ENCODE peak calls at places on chromosomes 5 and 9, in eight cellular contexts. One of them, this sample, is unnamed.

GRCh38 chr5:45038366-45038987 is 229.7 kb downstream of the MRPS30 start:
- DNase-seq in nephron progenitor cell: peak
- DNase-seq in GM10248: peak
- DNase-seq in MM.1S: peak
- DNase-seq in WTC11: no peak
- DNase-seq in B cell: no peak
- DNase-seq in cardiac fibroblast: peak
- DNase-seq in fibroblast of pulmonary artery: peak
- DNase-seq in this sample: peak

GRCh38 chr5:154871732-154872131 is 13.3 kb downstream of the CNOT8 start:
- DNase-seq in cardiac fibroblast: no peak
- DNase-seq in MM.1S: no peak
- DNase-seq in GM10248: no peak
- DNase-seq in B cell: no peak
- DNase-seq in nephron progenitor cell: no peak
- DNase-seq in WTC11: no peak
- DNase-seq in fibroblast of pulmonary artery: no peak
- DNase-seq in this sample: no peak

GRCh38 chr5:40518511-40518917 is 161.2 kb upstream of the PTGER4 start:
- DNase-seq in cardiac fibroblast: no peak
- DNase-seq in fibroblast of pulmonary artery: no peak
- DNase-seq in B cell: no peak
- DNase-seq in MM.1S: no peak
- DNase-seq in GM10248: no peak
- DNase-seq in WTC11: no peak
- DNase-seq in nephron progenitor cell: no peak
- DNase-seq in this sample: no peak

GRCh38 chr5:34576849-34577248 is 79.3 kb upstream of the RAI14 start:
- DNase-seq in B cell: no peak
- DNase-seq in nephron progenitor cell: no peak
- DNase-seq in MM.1S: no peak
- DNase-seq in WTC11: no peak
- DNase-seq in cardiac fibroblast: no peak
- DNase-seq in fibroblast of pulmonary artery: no peak
- DNase-seq in GM10248: no peak
- DNase-seq in this sample: no peak

GRCh38 chr9:112655633-112656032 is 62.3 kb downstream of the INIP start:
- DNase-seq in WTC11: no peak
- DNase-seq in cardiac fibroblast: no peak
- DNase-seq in GM10248: no peak
- DNase-seq in fibroblast of pulmonary artery: no peak
- DNase-seq in B cell: no peak
- DNase-seq in MM.1S: no peak
- DNase-seq in nephron progenitor cell: no peak
- DNase-seq in this sample: no peak

GRCh38 chr5:130874861-130875419 is 290.1 kb downstream of the HINT1 start:
- DNase-seq in cardiac fibroblast: no peak
- DNase-seq in B cell: no peak
- DNase-seq in MM.1S: no peak
- DNase-seq in GM10248: no peak
- DNase-seq in WTC11: no peak
- DNase-seq in nephron progenitor cell: no peak
- DNase-seq in fibroblast of pulmonary artery: no peak
- DNase-seq in this sample: no peak

GRCh38 chr9:123749580-123750202 is 180.2 kb downstream of the DENND1A start:
- DNase-seq in WTC11: no peak
- DNase-seq in nephron progenitor cell: no peak
- DNase-seq in MM.1S: peak
- DNase-seq in B cell: peak
- DNase-seq in fibroblast of pulmonary artery: no peak
- DNase-seq in cardiac fibroblast: no peak
- DNase-seq in GM10248: peak
- DNase-seq in this sample: peak

GRCh38 chr5:64074533-64074932 is 91.1 kb upstream of the RNF180 start:
- DNase-seq in nephron progenitor cell: peak
- DNase-seq in WTC11: peak
- DNase-seq in B cell: no peak
- DNase-seq in fibroblast of pulmonary artery: peak
- DNase-seq in MM.1S: peak
- DNase-seq in GM10248: peak
- DNase-seq in cardiac fibroblast: peak
- DNase-seq in this sample: peak

GRCh38 chr5:88172847-88173758 is 95.5 kb downstream of the TMEM161B start:
- DNase-seq in cardiac fibroblast: no peak
- DNase-seq in B cell: no peak
- DNase-seq in WTC11: peak
- DNase-seq in nephron progenitor cell: peak
- DNase-seq in GM10248: no peak
- DNase-seq in fibroblast of pulmonary artery: no peak
- DNase-seq in MM.1S: no peak
- DNase-seq in this sample: no peak

GRCh38 chr5:41410307-41410706 is 100.1 kb downstream of the PLCXD3 start:
- DNase-seq in WTC11: no peak
- DNase-seq in nephron progenitor cell: no peak
- DNase-seq in GM10248: no peak
- DNase-seq in B cell: no peak
- DNase-seq in MM.1S: no peak
- DNase-seq in cardiac fibroblast: no peak
- DNase-seq in fibroblast of pulmonary artery: peak
- DNase-seq in this sample: no peak

GRCh38 chr9:136808075-136808780 is 480 bp downstream of the RABL6 start:
- DNase-seq in WTC11: no peak
- DNase-seq in B cell: peak
- DNase-seq in fibroblast of pulmonary artery: no peak
- DNase-seq in GM10248: no peak
- DNase-seq in nephron progenitor cell: peak
- DNase-seq in cardiac fibroblast: peak
- DNase-seq in MM.1S: peak
- DNase-seq in this sample: peak

GRCh38 chr9:31030741-31031202 is 1353.7 kb upstream of the ACO1 start:
- DNase-seq in nephron progenitor cell: no peak
- DNase-seq in cardiac fibroblast: peak
- DNase-seq in WTC11: no peak
- DNase-seq in GM10248: no peak
- DNase-seq in fibroblast of pulmonary artery: peak
- DNase-seq in B cell: no peak
- DNase-seq in MM.1S: no peak
- DNase-seq in this sample: no peak

GRCh38 chr9:111559000-111559610 is 34.1 kb downstream of the ZNF483 start:
- DNase-seq in WTC11: no peak
- DNase-seq in MM.1S: no peak
- DNase-seq in B cell: no peak
- DNase-seq in fibroblast of pulmonary artery: peak
- DNase-seq in nephron progenitor cell: no peak
- DNase-seq in GM10248: no peak
- DNase-seq in cardiac fibroblast: peak
- DNase-seq in this sample: no peak

GRCh38 chr5:53253421-53253871 is 143.9 kb upstream of the MOCS2 start:
- DNase-seq in GM10248: no peak
- DNase-seq in WTC11: no peak
- DNase-seq in MM.1S: peak
- DNase-seq in B cell: no peak
- DNase-seq in fibroblast of pulmonary artery: peak
- DNase-seq in cardiac fibroblast: peak
- DNase-seq in nephron progenitor cell: no peak
- DNase-seq in this sample: no peak

GRCh38 chr9:128712451-128713410 is 10.4 kb downstream of the PKN3 start:
- DNase-seq in MM.1S: no peak
- DNase-seq in B cell: no peak
- DNase-seq in fibroblast of pulmonary artery: no peak
- DNase-seq in cardiac fibroblast: no peak
- DNase-seq in GM10248: no peak
- DNase-seq in WTC11: peak
- DNase-seq in nephron progenitor cell: no peak
- DNase-seq in this sample: no peak

GRCh38 chr5:66498791-66499207 is 97.4 kb upstream of the MAST4 start:
- DNase-seq in cardiac fibroblast: peak
- DNase-seq in nephron progenitor cell: no peak
- DNase-seq in WTC11: no peak
- DNase-seq in MM.1S: no peak
- DNase-seq in GM10248: peak
- DNase-seq in B cell: no peak
- DNase-seq in fibroblast of pulmonary artery: peak
- DNase-seq in this sample: peak
- TF ChIP-seq CTCF in cardiac fibroblast: peak
- TF ChIP-seq CTCF in nephron progenitor cell: no peak
- TF ChIP-seq CTCF in WTC11: no peak
- TF ChIP-seq CTCF in MM.1S: peak
- TF ChIP-seq CTCF in GM10248: peak
- TF ChIP-seq CTCF in B cell: no peak
- TF ChIP-seq CTCF in fibroblast of pulmonary artery: peak
- TF ChIP-seq CTCF in this sample: peak

GRCh38 chr9:10230512-10230911 is 382.3 kb downstream of the PTPRD start:
- DNase-seq in B cell: no peak
- DNase-seq in WTC11: no peak
- DNase-seq in MM.1S: peak
- DNase-seq in nephron progenitor cell: no peak
- DNase-seq in GM10248: no peak
- DNase-seq in cardiac fibroblast: no peak
- DNase-seq in fibroblast of pulmonary artery: no peak
- DNase-seq in this sample: no peak

GRCh38 chr9:10238087-10238486 is 374.7 kb downstream of the PTPRD start:
- DNase-seq in WTC11: no peak
- DNase-seq in fibroblast of pulmonary artery: no peak
- DNase-seq in B cell: no peak
- DNase-seq in MM.1S: no peak
- DNase-seq in cardiac fibroblast: no peak
- DNase-seq in GM10248: no peak
- DNase-seq in nephron progenitor cell: no peak
- DNase-seq in this sample: no peak

GRCh38 chr9:10228082-10228481 is 384.7 kb downstream of the PTPRD start:
- DNase-seq in MM.1S: no peak
- DNase-seq in fibroblast of pulmonary artery: no peak
- DNase-seq in cardiac fibroblast: no peak
- DNase-seq in WTC11: no peak
- DNase-seq in nephron progenitor cell: no peak
- DNase-seq in GM10248: no peak
- DNase-seq in B cell: no peak
- DNase-seq in this sample: no peak

GRCh38 chr9:10226996-10227395 is 385.8 kb downstream of the PTPRD start:
- DNase-seq in WTC11: no peak
- DNase-seq in GM10248: no peak
- DNase-seq in MM.1S: no peak
- DNase-seq in cardiac fibroblast: no peak
- DNase-seq in B cell: no peak
- DNase-seq in nephron progenitor cell: no peak
- DNase-seq in fibroblast of pulmonary artery: no peak
- DNase-seq in this sample: no peak

GRCh38 chr9:10232352-10232930 is 380.4 kb downstream of the PTPRD start:
- DNase-seq in fibroblast of pulmonary artery: peak
- DNase-seq in B cell: no peak
- DNase-seq in GM10248: no peak
- DNase-seq in MM.1S: no peak
- DNase-seq in cardiac fibroblast: peak
- DNase-seq in nephron progenitor cell: no peak
- DNase-seq in WTC11: no peak
- DNase-seq in this sample: no peak
- TF ChIP-seq CTCF in fibroblast of pulmonary artery: peak
- TF ChIP-seq CTCF in B cell: no peak
- TF ChIP-seq CTCF in GM10248: no peak
- TF ChIP-seq CTCF in MM.1S: peak
- TF ChIP-seq CTCF in cardiac fibroblast: peak
- TF ChIP-seq CTCF in nephron progenitor cell: no peak
- TF ChIP-seq CTCF in WTC11: no peak
- TF ChIP-seq CTCF in this sample: peak

GRCh38 chr5:135028791-135029467 is 5.1 kb downstream of the PITX1 start:
- DNase-seq in B cell: peak
- DNase-seq in nephron progenitor cell: no peak
- DNase-seq in cardiac fibroblast: no peak
- DNase-seq in GM10248: no peak
- DNase-seq in fibroblast of pulmonary artery: peak
- DNase-seq in MM.1S: no peak
- DNase-seq in WTC11: peak
- DNase-seq in this sample: no peak

GRCh38 chr5:135027699-135028615 is 6.1 kb downstream of the PITX1 start:
- DNase-seq in cardiac fibroblast: no peak
- DNase-seq in fibroblast of pulmonary artery: no peak
- DNase-seq in B cell: peak
- DNase-seq in MM.1S: no peak
- DNase-seq in WTC11: no peak
- DNase-seq in nephron progenitor cell: no peak
- DNase-seq in GM10248: no peak
- DNase-seq in this sample: no peak

GRCh38 chr5:135030691-135031145 is 3.3 kb downstream of the PITX1 start:
- DNase-seq in WTC11: no peak
- DNase-seq in MM.1S: peak
- DNase-seq in GM10248: no peak
- DNase-seq in cardiac fibroblast: no peak
- DNase-seq in B cell: peak
- DNase-seq in fibroblast of pulmonary artery: no peak
- DNase-seq in nephron progenitor cell: no peak
- DNase-seq in this sample: no peak

GRCh38 chr5:135030123-135030517 is 3.9 kb downstream of the PITX1 start:
- DNase-seq in fibroblast of pulmonary artery: no peak
- DNase-seq in B cell: no peak
- DNase-seq in GM10248: no peak
- DNase-seq in cardiac fibroblast: no peak
- DNase-seq in nephron progenitor cell: no peak
- DNase-seq in MM.1S: no peak
- DNase-seq in WTC11: no peak
- DNase-seq in this sample: no peak

GRCh38 chr5:135029468-135030122 is 4.4 kb downstream of the PITX1 start:
- DNase-seq in cardiac fibroblast: no peak
- DNase-seq in MM.1S: no peak
- DNase-seq in nephron progenitor cell: no peak
- DNase-seq in WTC11: no peak
- DNase-seq in GM10248: no peak
- DNase-seq in fibroblast of pulmonary artery: peak
- DNase-seq in B cell: no peak
- DNase-seq in this sample: no peak
- TF ChIP-seq CTCF in cardiac fibroblast: no peak
- TF ChIP-seq CTCF in MM.1S: no peak
- TF ChIP-seq CTCF in nephron progenitor cell: no peak
- TF ChIP-seq CTCF in WTC11: no peak
- TF ChIP-seq CTCF in GM10248: no peak
- TF ChIP-seq CTCF in fibroblast of pulmonary artery: no peak
- TF ChIP-seq CTCF in B cell: no peak
- TF ChIP-seq CTCF in this sample: no peak

DNA sequence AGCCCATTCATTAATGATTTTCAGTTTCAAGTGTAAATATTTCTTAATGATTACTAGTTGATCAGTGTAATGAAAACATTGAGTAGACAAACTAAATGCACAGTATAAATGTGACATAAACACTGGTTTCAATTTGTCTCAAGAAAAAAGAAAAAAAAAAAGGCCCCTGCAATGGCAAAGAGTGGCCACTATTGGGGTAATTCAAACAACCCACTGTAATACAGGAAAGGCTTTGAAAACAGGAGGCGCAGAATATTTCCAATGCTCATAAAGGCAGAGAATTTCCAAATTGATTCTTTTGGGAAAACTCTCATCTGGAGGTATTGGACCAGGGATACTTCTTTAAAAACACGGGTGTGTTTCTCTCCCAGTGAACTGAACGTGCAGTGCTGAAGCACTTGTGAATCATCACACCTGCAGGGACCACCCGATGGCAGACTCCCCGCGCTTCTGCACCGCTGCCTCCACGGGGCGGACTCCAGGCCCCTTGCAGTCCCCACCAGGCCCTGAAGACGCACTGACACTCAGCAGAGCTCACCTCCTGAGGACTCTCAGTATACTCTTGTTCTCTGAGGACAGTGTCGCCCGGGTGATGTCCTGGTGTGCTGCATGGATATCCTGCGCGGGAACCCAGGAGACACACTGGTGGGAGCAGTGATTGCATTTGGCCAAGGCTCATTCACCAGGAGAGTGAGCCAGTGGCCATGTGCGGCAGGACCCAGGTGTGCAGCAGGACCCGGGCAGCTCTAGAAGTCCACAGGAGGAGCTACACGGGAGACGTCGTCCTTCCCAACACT is 227.6 kb upstream of the IRX4 start:
- DNase-seq in MM.1S: no peak
- DNase-seq in GM10248: no peak
- DNase-seq in cardiac fibroblast: no peak
- DNase-seq in fibroblast of pulmonary artery: no peak
- DNase-seq in B cell: no peak
- DNase-seq in nephron progenitor cell: no peak
- DNase-seq in WTC11: no peak
- DNase-seq in this sample: no peak
- TF ChIP-seq CTCF in MM.1S: no peak
- TF ChIP-seq CTCF in GM10248: no peak
- TF ChIP-seq CTCF in cardiac fibroblast: no peak
- TF ChIP-seq CTCF in fibroblast of pulmonary artery: no peak
- TF ChIP-seq CTCF in B cell: no peak
- TF ChIP-seq CTCF in nephron progenitor cell: peak
- TF ChIP-seq CTCF in WTC11: no peak
- TF ChIP-seq CTCF in this sample: no peak